ENCODE peak calls at places on chromosomes 4 and X, in six cellular contexts. S is tibial nerve, T is fibroblast of villous mesenchyme, I is A549, U is mammary epithelial cell, F is fibroblast of lung. P is an unnamed sample.

GRCh38 chr4:26326791-26327190 is 6.0 kb downstream of the RBPJ start:
- DNase-seq in I (no peak), T (peak; percentile 80), S (no peak), U (peak; percentile 62), F (peak; percentile 99), P (no peak)

GRCh38 chr4:28229092-28229491 is 1368.5 kb downstream of the STIM2 start:
- DNase-seq in S (no peak), U (peak; percentile 85), T (peak; percentile 67), I (peak; percentile 14), F (peak; percentile 19), P (no peak)

GRCh38 chr4:35541888-35542213 is 702.5 kb downstream of the ARAP2 start:
- DNase-seq in S (no peak), F (no peak), I (no peak), U (no peak), T (no peak), P (no peak)

GRCh38 chr4:167119392-167119791 is 114.9 kb downstream of the SPOCK3 start:
- DNase-seq in F (no peak), S (no peak), I (no peak), U (peak; percentile 9), T (no peak), P (no peak)

GRCh38 chrX:100946521-100946920 is 17.8 kb upstream of the XKRX start:
- DNase-seq in T (peak; percentile 44), F (peak; percentile 3), S (no peak), U (no peak), I (no peak), P (no peak)

GRCh38 chr4:92864176-92864575 is 560.4 kb downstream of the GRID2 start:
- DNase-seq in I (no peak), U (no peak), T (no peak), S (no peak), F (no peak), P (no peak)

GRCh38 chrX:83511208-83511607 is 3.1 kb downstream of the POU3F4 start:
- DNase-seq in I (no peak), S (no peak), U (no peak), F (peak; percentile 60), T (no peak), P (no peak)

GRCh38 chr4:113116414-113117345 is 67.2 kb downstream of the ANK2 start:
- DNase-seq in I (no peak), S (no peak), F (peak; percentile 21), T (no peak), U (no peak), P (no peak)

GRCh38 chrX:3788494-3789233 is 75.2 kb upstream of the PRKX start:
- DNase-seq in T (no peak), I (no peak), F (no peak), U (no peak), S (no peak), P (no peak)

GRCh38 chr4:123597586-123597985 is 201.0 kb downstream of the SPRY1 start:
- DNase-seq in S (no peak), F (peak; percentile 83), T (peak; percentile 60), I (no peak), U (peak; percentile 82), P (no peak)

GRCh38 chr4:61994036-61994435 is 793.9 kb downstream of the ADGRL3 start:
- DNase-seq in S (no peak), I (no peak), T (peak; percentile 9), U (peak; percentile 5), F (peak; percentile 78), P (no peak)

GRCh38 chrX:96889726-96890125 is 6.0 kb downstream of the RPA4 start:
- DNase-seq in S (no peak), T (no peak), F (no peak), U (no peak), I (peak; percentile 27), P (no peak)

GRCh38 chr4:7843831-7844230 is 95.8 kb downstream of the AFAP1 start:
- DNase-seq in F (no peak), U (no peak), T (no peak), I (no peak), S (no peak), P (no peak)

GRCh38 chr4:53786632-53787031 is 195.3 kb upstream of the LNX1 start:
- DNase-seq in S (no peak), I (no peak), T (peak; percentile 97), F (no peak), U (no peak), P (no peak)

GRCh38 chrX:122783918-122784317 is 400.2 kb upstream of the GRIA3 start:
- DNase-seq in S (no peak), T (no peak), U (no peak), I (no peak), F (no peak), P (no peak)

GRCh38 chrX:50920132-50920531 is 9.6 kb downstream of the BMP15 start:
- DNase-seq in F (peak; percentile 6), T (peak; percentile 1), U (peak; percentile 23), I (peak; percentile 16), S (no peak), P (no peak)

GRCh38 chr4:112942077-112942476 is 107.4 kb upstream of the ANK2 start:
- DNase-seq in S (no peak), T (no peak), F (no peak), U (no peak), I (peak; percentile 4), P (no peak)

GRCh38 chrX:24466025-24466424 is 939 bp downstream of the PDK3 start:
- DNase-seq in I (no peak), S (peak; percentile 6), U (no peak), F (no peak), T (no peak), P (no peak)

GRCh38 chrX:17081969-17082368 is 135.5 kb downstream of the REPS2 start:
- DNase-seq in S (no peak), I (no peak), U (no peak), F (peak; percentile 8), T (no peak), P (no peak)

GRCh38 chrX:40108959-40109287 is 11.2 kb upstream of the BCOR start:
- DNase-seq in U (peak; percentile 79), T (peak; percentile 81), F (peak; percentile 78), I (peak; percentile 85), S (peak; percentile 44), P (no peak)

GRCh38 chr4:152983221-152983620 is 47.1 kb downstream of the FHDC1 start:
- DNase-seq in U (no peak), T (peak; percentile 4), F (peak; percentile 53), S (no peak), I (no peak), P (no peak)

GRCh38 chr4:56768772-56769171 is 52.7 kb downstream of the SPINK2 start:
- DNase-seq in S (no peak), U (no peak), T (no peak), I (no peak), F (no peak), P (no peak)

GRCh38 chr4:155597281-155597680 is 69.4 kb upstream of the GUCY1A1 start:
- DNase-seq in F (no peak), T (no peak), U (no peak), I (no peak), S (no peak), P (no peak)

GRCh38 chr4:42347076-42347475 is 50.2 kb upstream of the SHISA3 start:
- DNase-seq in T (no peak), S (no peak), I (no peak), U (no peak), F (no peak), P (no peak)

GRCh38 chrX:97790850-97791249 is 907.1 kb downstream of the RPA4 start:
- DNase-seq in F (peak; percentile 38), T (no peak), I (no peak), S (no peak), U (no peak), P (no peak)

DNA sequence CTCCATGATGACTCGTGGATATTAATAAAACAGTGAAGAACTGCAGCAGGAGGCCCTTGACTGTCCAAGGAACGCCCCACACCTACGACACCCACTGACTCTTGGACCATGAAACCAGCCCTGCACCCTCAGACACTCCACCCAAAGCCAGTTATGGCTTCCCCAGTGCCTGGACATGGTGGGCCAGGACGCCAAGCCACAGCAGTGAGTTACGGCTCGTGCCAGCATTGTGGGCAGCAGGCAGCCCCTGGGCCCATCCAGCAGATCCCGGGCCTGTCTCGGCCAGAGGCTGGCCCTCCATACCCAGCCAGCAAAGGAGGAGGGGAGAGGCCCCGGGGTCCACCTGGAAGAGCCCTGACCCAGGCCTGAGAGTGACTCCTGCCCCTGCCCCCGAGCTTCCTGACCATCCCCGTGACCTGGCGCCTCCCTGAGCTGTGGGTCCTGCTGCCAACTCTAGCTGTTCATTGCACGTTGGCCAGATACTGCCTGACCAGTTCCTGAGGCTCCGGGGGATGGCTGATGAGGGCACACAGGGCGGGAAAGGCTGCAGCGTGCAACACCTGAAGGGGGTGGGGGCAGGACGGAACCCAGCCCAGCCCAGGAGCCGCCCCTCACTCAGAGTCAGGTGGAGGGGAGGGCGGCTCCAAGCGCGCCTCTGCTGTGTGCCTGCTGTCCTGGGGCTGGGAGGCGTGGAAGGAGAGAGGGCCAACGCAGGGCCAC is 816 bp downstream of the SLC49A3 start:
- DNase-seq in S (no peak), F (no peak), I (no peak), T (no peak), U (no peak), P (peak; percentile 45)
- H3K4me3 ChIP-seq in S (peak overlapping the region; percentile 36), F (no peak overlapping the region), I (no peak overlapping the region), T (peak overlapping the region; percentile 46), U (no peak overlapping the region), P (peak overlapping the region; percentile 51)

DNA sequence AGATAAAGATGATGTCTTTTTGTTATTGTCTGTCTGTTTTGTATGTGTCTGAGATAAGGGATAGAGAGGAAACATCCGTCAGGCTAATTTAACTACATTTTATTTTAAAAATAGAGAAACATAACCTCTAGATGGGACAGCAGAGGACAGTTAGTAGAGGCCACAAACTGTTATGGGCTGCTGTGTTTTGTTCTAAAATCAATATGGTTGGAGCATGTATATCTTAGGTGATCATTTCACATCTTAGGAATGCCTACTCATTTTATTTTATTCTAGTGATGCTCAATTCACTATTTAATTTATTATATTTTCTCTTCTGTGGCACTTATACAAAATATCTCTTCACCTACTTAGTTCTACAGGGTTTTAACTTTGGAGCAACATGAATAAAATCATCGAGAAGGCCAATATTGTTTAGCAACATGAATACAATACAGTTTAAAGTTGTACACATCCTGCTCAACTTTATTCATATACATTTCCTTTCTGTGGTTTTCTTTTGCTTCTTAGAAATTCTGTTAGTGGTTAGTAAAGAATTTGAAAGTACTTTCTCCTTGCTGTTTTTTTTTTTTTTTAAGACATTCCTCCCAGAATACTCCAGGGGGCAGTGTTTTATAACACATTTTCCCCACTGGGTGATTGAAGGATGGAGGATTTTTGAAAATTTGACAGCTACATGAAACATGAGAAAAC is 392.9 kb downstream of the UNC5C start:
- DNase-seq in S (no peak), F (peak; percentile 60), T (peak; percentile 39), I (peak; percentile 13), U (peak; percentile 43), P (peak; percentile 19)
- TF ChIP-seq CTCF in S (peak; percentile 53), F (peak; percentile 54), T (peak; percentile 74), I (peak; percentile 55), U (peak; percentile 65), P (peak; percentile 50)

GRCh38 chr4:102761902-102762301 is 1.1 kb upstream of the MANBA start:
- DNase-seq in U (no peak), S (no peak), T (no peak), F (no peak), I (no peak), P (no peak)
- H3K4me3 ChIP-seq in U (no peak overlapping the region), S (no peak overlapping the region), T (no peak overlapping the region), F (no peak overlapping the region), I (no peak overlapping the region), P (no peak overlapping the region)

GRCh38 chrX:19007011-19007410 is 23.1 kb upstream of the PHKA2 start:
- DNase-seq in S (no peak), U (no peak), I (no peak), F (no peak), T (no peak), P (no peak)

GRCh38 chrX:19007868-19008267 is 24.0 kb upstream of the PHKA2 start:
- DNase-seq in F (no peak), T (no peak), U (no peak), I (no peak), S (no peak), P (no peak)

GRCh38 chrX:19003756-19004155 is 19.8 kb upstream of the PHKA2 start:
- DNase-seq in I (no peak), F (no peak), S (no peak), T (no peak), U (no peak), P (no peak)

GRCh38 chrX:19005909-19006308 is 22.0 kb upstream of the PHKA2 start:
- DNase-seq in I (peak; percentile 33), T (no peak), S (no peak), F (no peak), U (no peak), P (no peak)
- TF ChIP-seq CTCF in I (peak; percentile 23), T (no peak), S (no peak), F (no peak), U (peak; percentile 45), P (peak; percentile 29)

P was measured in LNCaP clone FGC.